ENCODE peak calls at places on chromosomes 2 and 18, in seven cellular contexts. One of them, this sample, is unnamed.
A peak's percentile ranks its signal among the peaks of the same experiment; 100 is the strongest.

GRCh38 chr18:74797577-74798151 is 200.0 kb downstream of the ZNF407 start:
- DNase-seq in K562: no peak
- DNase-seq in HepG2: no peak
- DNase-seq in SK-N-SH: no peak
- DNase-seq in GM12878: no peak
- DNase-seq in HCT116: peak; percentile 28
- DNase-seq in H1: no peak
- DNase-seq in this sample: no peak

GRCh38 chr2:234249006-234249405 is 198.5 kb downstream of the SPP2 start:
- DNase-seq in HCT116: no peak
- DNase-seq in HepG2: no peak
- DNase-seq in SK-N-SH: no peak
- DNase-seq in H1: no peak
- DNase-seq in GM12878: no peak
- DNase-seq in K562: no peak
- DNase-seq in this sample: no peak

GRCh38 chr2:105391763-105392662 is 6.8 kb downstream of the FHL2 start:
- DNase-seq in GM12878: no peak
- DNase-seq in HCT116: no peak
- DNase-seq in K562: no peak
- DNase-seq in H1: no peak
- DNase-seq in SK-N-SH: no peak
- DNase-seq in HepG2: no peak
- DNase-seq in this sample: no peak

GRCh38 chr2:46812381-46813024 is 103.1 kb downstream of the MCFD2 start:
- DNase-seq in HepG2: no peak
- DNase-seq in SK-N-SH: peak; percentile 50
- DNase-seq in H1: no peak
- DNase-seq in K562: no peak
- DNase-seq in GM12878: no peak
- DNase-seq in HCT116: no peak
- DNase-seq in this sample: no peak

GRCh38 chr2:740446-741293 is 63.5 kb upstream of the TMEM18 start:
- DNase-seq in SK-N-SH: peak; percentile 90
- DNase-seq in GM12878: no peak
- DNase-seq in K562: peak; percentile 94
- DNase-seq in HCT116: peak; percentile 91
- DNase-seq in HepG2: peak; percentile 85
- DNase-seq in H1: peak; percentile 98
- DNase-seq in this sample: peak; percentile 95

GRCh38 chr2:39523308-39524044 is 86.4 kb upstream of the MAP4K3 start:
- DNase-seq in GM12878: no peak
- DNase-seq in HepG2: peak; percentile 42
- DNase-seq in H1: no peak
- DNase-seq in HCT116: peak; percentile 8
- DNase-seq in K562: peak; percentile 43
- DNase-seq in SK-N-SH: no peak
- DNase-seq in this sample: no peak

GRCh38 chr2:235268535-235268934 is 225.3 kb upstream of the AGAP1 start:
- DNase-seq in GM12878: no peak
- DNase-seq in HCT116: no peak
- DNase-seq in SK-N-SH: no peak
- DNase-seq in HepG2: no peak
- DNase-seq in K562: no peak
- DNase-seq in H1: no peak
- DNase-seq in this sample: no peak

GRCh38 chr18:8301427-8302172 is 307.6 kb upstream of the RAB12 start:
- DNase-seq in HCT116: no peak
- DNase-seq in GM12878: no peak
- DNase-seq in K562: no peak
- DNase-seq in SK-N-SH: no peak
- DNase-seq in H1: no peak
- DNase-seq in HepG2: peak; percentile 45
- DNase-seq in this sample: no peak

GRCh38 chr2:99787011-99787410 is 297.2 kb upstream of the REV1 start:
- DNase-seq in K562: no peak
- DNase-seq in HepG2: no peak
- DNase-seq in SK-N-SH: no peak
- DNase-seq in H1: no peak
- DNase-seq in GM12878: no peak
- DNase-seq in HCT116: no peak
- DNase-seq in this sample: no peak

GRCh38 chr2:49044265-49044664 is 110.0 kb downstream of the FSHR start:
- DNase-seq in SK-N-SH: no peak
- DNase-seq in H1: no peak
- DNase-seq in HepG2: no peak
- DNase-seq in K562: no peak
- DNase-seq in HCT116: no peak
- DNase-seq in GM12878: no peak
- DNase-seq in this sample: no peak

GRCh38 chr2:169910109-169910799 is 83.0 kb downstream of the UBR3 start:
- DNase-seq in K562: peak; percentile 80
- DNase-seq in HCT116: no peak
- DNase-seq in SK-N-SH: peak; percentile 36
- DNase-seq in H1: no peak
- DNase-seq in GM12878: no peak
- DNase-seq in HepG2: no peak
- DNase-seq in this sample: no peak

GRCh38 chr2:174608866-174609214 is 11.2 kb upstream of the WIPF1 start:
- DNase-seq in SK-N-SH: no peak
- DNase-seq in HepG2: no peak
- DNase-seq in H1: no peak
- DNase-seq in GM12878: no peak
- DNase-seq in HCT116: no peak
- DNase-seq in K562: no peak
- DNase-seq in this sample: no peak

GRCh38 chr2:230774348-230774951 is 61.8 kb downstream of the CAB39 start:
- DNase-seq in HCT116: no peak
- DNase-seq in HepG2: no peak
- DNase-seq in GM12878: no peak
- DNase-seq in H1: no peak
- DNase-seq in K562: peak; percentile 54
- DNase-seq in SK-N-SH: no peak
- DNase-seq in this sample: no peak

GRCh38 chr2:159202568-159203071 is 83.9 kb downstream of the WDSUB1 start:
- DNase-seq in H1: no peak
- DNase-seq in GM12878: no peak
- DNase-seq in SK-N-SH: no peak
- DNase-seq in K562: no peak
- DNase-seq in HepG2: peak; percentile 20
- DNase-seq in HCT116: no peak
- DNase-seq in this sample: no peak

GRCh38 chr2:110743600-110743999 is 11.2 kb downstream of the ACOXL start:
- DNase-seq in GM12878: no peak
- DNase-seq in H1: no peak
- DNase-seq in SK-N-SH: no peak
- DNase-seq in HCT116: no peak
- DNase-seq in HepG2: no peak
- DNase-seq in K562: no peak
- DNase-seq in this sample: no peak

GRCh38 chr2:37802899-37803379 is 122.1 kb upstream of the RMDN2 start:
- DNase-seq in H1: no peak
- DNase-seq in K562: no peak
- DNase-seq in HCT116: no peak
- DNase-seq in GM12878: no peak
- DNase-seq in SK-N-SH: no peak
- DNase-seq in HepG2: no peak
- DNase-seq in this sample: peak; percentile 80

GRCh38 chr2:3399829-3400228 is 20.3 kb downstream of the TRAPPC12 start:
- DNase-seq in H1: no peak
- DNase-seq in SK-N-SH: peak; percentile 69
- DNase-seq in HepG2: no peak
- DNase-seq in GM12878: no peak
- DNase-seq in K562: no peak
- DNase-seq in HCT116: no peak
- DNase-seq in this sample: no peak
- TF ChIP-seq JUND in H1: no peak
- TF ChIP-seq JUND in SK-N-SH: no peak
- TF ChIP-seq JUND in HepG2: no peak
- TF ChIP-seq JUND in GM12878: no peak
- TF ChIP-seq JUND in K562: no peak
- TF ChIP-seq JUND in HCT116: no peak
- TF ChIP-seq JUND in this sample: no peak

GRCh38 chr2:29296585-29296984 is 181.4 kb downstream of the CLIP4 start:
- DNase-seq in H1: no peak
- DNase-seq in HepG2: no peak
- DNase-seq in K562: no peak
- DNase-seq in SK-N-SH: no peak
- DNase-seq in GM12878: no peak
- DNase-seq in HCT116: no peak
- DNase-seq in this sample: no peak

GRCh38 chr2:29290293-29291052 is 175.3 kb downstream of the CLIP4 start:
- DNase-seq in HCT116: no peak
- DNase-seq in HepG2: no peak
- DNase-seq in GM12878: no peak
- DNase-seq in SK-N-SH: no peak
- DNase-seq in H1: peak; percentile 63
- DNase-seq in K562: no peak
- DNase-seq in this sample: no peak

GRCh38 chr2:29293830-29294438 is 178.7 kb downstream of the CLIP4 start:
- DNase-seq in K562: peak; percentile 30
- DNase-seq in HepG2: peak; percentile 19
- DNase-seq in H1: peak; percentile 86
- DNase-seq in GM12878: no peak
- DNase-seq in SK-N-SH: no peak
- DNase-seq in HCT116: peak; percentile 16
- DNase-seq in this sample: peak; percentile 61

DNA sequence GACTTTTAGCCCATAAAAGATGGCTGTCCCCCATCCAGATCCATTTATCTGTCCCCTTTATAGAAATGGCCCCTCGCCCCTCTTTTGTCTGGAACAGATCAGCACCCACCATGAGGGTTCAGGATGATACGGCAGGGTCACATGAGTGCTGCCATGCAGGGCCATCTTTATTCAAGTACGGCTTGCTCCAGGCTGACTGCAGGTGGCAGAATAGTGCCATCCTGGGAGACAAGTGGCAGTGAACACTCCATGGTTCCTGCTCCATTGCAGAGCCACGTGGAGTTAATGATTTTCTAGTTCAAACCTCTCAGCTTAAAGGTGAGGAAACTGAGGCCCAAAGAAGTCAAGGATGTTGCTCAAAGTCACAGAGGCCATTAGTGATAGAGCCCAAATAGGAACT is 180.6 kb downstream of the CLIP4 start:
- DNase-seq in HepG2: no peak
- DNase-seq in SK-N-SH: peak; percentile 54
- DNase-seq in HCT116: peak; percentile 18
- DNase-seq in K562: peak; percentile 2
- DNase-seq in H1: no peak
- DNase-seq in GM12878: no peak
- DNase-seq in this sample: peak; percentile 6
- TF ChIP-seq JUND in HepG2: no peak
- TF ChIP-seq JUND in SK-N-SH: no peak
- TF ChIP-seq JUND in HCT116: no peak
- TF ChIP-seq JUND in K562: no peak
- TF ChIP-seq JUND in H1: no peak
- TF ChIP-seq JUND in GM12878: no peak
- TF ChIP-seq JUND in this sample: no peak

GRCh38 chr2:2796207-2796606 is 465.1 kb upstream of the MYT1L start:
- DNase-seq in HepG2: no peak
- DNase-seq in K562: no peak
- DNase-seq in GM12878: no peak
- DNase-seq in SK-N-SH: no peak
- DNase-seq in HCT116: no peak
- DNase-seq in H1: no peak
- DNase-seq in this sample: no peak

GRCh38 chr2:2797797-2798196 is 466.7 kb upstream of the MYT1L start:
- DNase-seq in GM12878: no peak
- DNase-seq in K562: no peak
- DNase-seq in H1: no peak
- DNase-seq in SK-N-SH: no peak
- DNase-seq in HepG2: no peak
- DNase-seq in HCT116: no peak
- DNase-seq in this sample: no peak

GRCh38 chr2:2793925-2794324 is 462.9 kb upstream of the MYT1L start:
- DNase-seq in HCT116: no peak
- DNase-seq in H1: no peak
- DNase-seq in K562: no peak
- DNase-seq in SK-N-SH: no peak
- DNase-seq in GM12878: no peak
- DNase-seq in HepG2: no peak
- DNase-seq in this sample: no peak

GRCh38 chr2:2793514-2793913 is 462.4 kb upstream of the MYT1L start:
- DNase-seq in K562: no peak
- DNase-seq in H1: no peak
- DNase-seq in SK-N-SH: no peak
- DNase-seq in GM12878: no peak
- DNase-seq in HCT116: no peak
- DNase-seq in HepG2: no peak
- DNase-seq in this sample: no peak

GRCh38 chr2:2795438-2796091 is 464.5 kb upstream of the MYT1L start:
- DNase-seq in HCT116: no peak
- DNase-seq in K562: no peak
- DNase-seq in GM12878: no peak
- DNase-seq in H1: no peak
- DNase-seq in SK-N-SH: no peak
- DNase-seq in HepG2: no peak
- DNase-seq in this sample: no peak
- TF ChIP-seq JUND in HCT116: no peak
- TF ChIP-seq JUND in K562: no peak
- TF ChIP-seq JUND in GM12878: no peak
- TF ChIP-seq JUND in H1: no peak
- TF ChIP-seq JUND in SK-N-SH: no peak
- TF ChIP-seq JUND in HepG2: no peak
- TF ChIP-seq JUND in this sample: no peak

GRCh38 chr2:212153923-212154322 is 384.7 kb downstream of the ERBB4 start:
- DNase-seq in H1: no peak
- DNase-seq in HCT116: no peak
- DNase-seq in K562: no peak
- DNase-seq in GM12878: no peak
- DNase-seq in HepG2: no peak
- DNase-seq in SK-N-SH: no peak
- DNase-seq in this sample: no peak

GRCh38 chr2:212142616-212143015 is 396.0 kb downstream of the ERBB4 start:
- DNase-seq in GM12878: no peak
- DNase-seq in H1: no peak
- DNase-seq in HepG2: no peak
- DNase-seq in SK-N-SH: no peak
- DNase-seq in HCT116: no peak
- DNase-seq in K562: no peak
- DNase-seq in this sample: no peak

GRCh38 chr2:212145111-212145510 is 393.5 kb downstream of the ERBB4 start:
- DNase-seq in H1: no peak
- DNase-seq in HCT116: no peak
- DNase-seq in SK-N-SH: no peak
- DNase-seq in HepG2: no peak
- DNase-seq in GM12878: no peak
- DNase-seq in K562: no peak
- DNase-seq in this sample: no peak

DNA sequence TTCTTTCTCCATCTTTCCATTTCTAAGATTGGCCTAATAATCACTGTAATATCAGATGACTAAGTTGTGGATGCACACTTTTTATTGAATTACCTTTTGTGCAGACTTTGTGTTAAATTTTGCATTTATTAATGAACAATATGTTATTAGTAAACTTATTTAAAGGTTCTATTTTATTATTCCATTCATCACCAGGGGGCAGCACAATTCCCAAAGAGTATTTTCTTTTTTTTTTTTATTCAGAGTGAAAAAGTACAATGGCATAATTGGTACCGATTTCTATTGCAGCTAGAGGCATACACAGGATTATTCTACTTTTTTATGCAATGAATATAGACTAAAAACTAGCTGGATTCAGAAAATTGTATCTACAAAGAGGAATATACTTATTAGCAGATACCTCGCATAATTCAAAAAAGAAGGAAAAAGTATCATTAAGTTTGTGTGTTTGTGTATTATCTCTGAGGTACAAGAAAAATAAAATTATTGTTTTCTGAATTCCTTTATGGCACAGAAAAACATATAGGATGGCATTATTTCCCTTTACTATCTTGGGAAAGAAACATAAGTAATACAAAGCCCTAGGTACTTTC is 390.6 kb downstream of the ERBB4 start:
- DNase-seq in HepG2: peak; percentile 12
- DNase-seq in SK-N-SH: no peak
- DNase-seq in GM12878: no peak
- DNase-seq in HCT116: no peak
- DNase-seq in H1: no peak
- DNase-seq in K562: no peak
- DNase-seq in this sample: no peak
- TF ChIP-seq JUND in HepG2: no peak
- TF ChIP-seq JUND in SK-N-SH: no peak
- TF ChIP-seq JUND in GM12878: no peak
- TF ChIP-seq JUND in HCT116: no peak
- TF ChIP-seq JUND in H1: no peak
- TF ChIP-seq JUND in K562: no peak
- TF ChIP-seq JUND in this sample: no peak

This sample was measured in T47D.